ENCODE peak calls at places on chromosome X, in eight cellular contexts. One of them, this sample, is unnamed.

GRCh38 chrX:38192007-38192625 is 28.6 kb downstream of the SRPX start:
- DNase-seq in HepG2: no peak
- DNase-seq in HCT116: no peak
- DNase-seq in MM.1S: no peak
- DNase-seq in mammary epithelial cell: no peak
- DNase-seq in A549: peak
- DNase-seq in astrocyte: no peak
- DNase-seq in GM23338: peak
- DNase-seq in this sample: peak

GRCh38 chrX:55754861-55755294 is 37.3 kb downstream of the RRAGB start:
- DNase-seq in HCT116: no peak
- DNase-seq in astrocyte: no peak
- DNase-seq in HepG2: no peak
- DNase-seq in mammary epithelial cell: no peak
- DNase-seq in GM23338: no peak
- DNase-seq in MM.1S: peak
- DNase-seq in A549: no peak
- DNase-seq in this sample: no peak

GRCh38 chrX:72495041-72495440 is 77.6 kb downstream of the HDAC8 start:
- DNase-seq in MM.1S: no peak
- DNase-seq in astrocyte: no peak
- DNase-seq in A549: no peak
- DNase-seq in GM23338: no peak
- DNase-seq in HepG2: no peak
- DNase-seq in HCT116: no peak
- DNase-seq in mammary epithelial cell: no peak
- DNase-seq in this sample: no peak

GRCh38 chrX:117843749-117844148 is 272.9 kb downstream of the KLHL13 start:
- DNase-seq in HepG2: no peak
- DNase-seq in MM.1S: no peak
- DNase-seq in mammary epithelial cell: no peak
- DNase-seq in GM23338: no peak
- DNase-seq in A549: no peak
- DNase-seq in HCT116: no peak
- DNase-seq in astrocyte: no peak
- DNase-seq in this sample: no peak

GRCh38 chrX:104929324-104929723 is 291.2 kb downstream of the TEX13A start:
- DNase-seq in MM.1S: no peak
- DNase-seq in astrocyte: no peak
- DNase-seq in mammary epithelial cell: no peak
- DNase-seq in GM23338: no peak
- DNase-seq in HepG2: no peak
- DNase-seq in HCT116: no peak
- DNase-seq in A549: no peak
- DNase-seq in this sample: peak

GRCh38 chrX:94123062-94123461 is 449.1 kb downstream of the FAM133A start:
- DNase-seq in GM23338: no peak
- DNase-seq in HCT116: no peak
- DNase-seq in MM.1S: peak
- DNase-seq in astrocyte: no peak
- DNase-seq in HepG2: no peak
- DNase-seq in A549: no peak
- DNase-seq in mammary epithelial cell: peak
- DNase-seq in this sample: peak

GRCh38 chrX:74133156-74133796 is 170.7 kb upstream of the ZCCHC13 start:
- DNase-seq in A549: peak
- DNase-seq in MM.1S: peak
- DNase-seq in HepG2: peak
- DNase-seq in astrocyte: peak
- DNase-seq in GM23338: peak
- DNase-seq in mammary epithelial cell: peak
- DNase-seq in HCT116: peak
- DNase-seq in this sample: peak

GRCh38 chrX:38117485-38117884 is 103.2 kb downstream of the SRPX start:
- DNase-seq in GM23338: no peak
- DNase-seq in astrocyte: peak
- DNase-seq in mammary epithelial cell: peak
- DNase-seq in MM.1S: no peak
- DNase-seq in A549: no peak
- DNase-seq in HepG2: no peak
- DNase-seq in HCT116: no peak
- DNase-seq in this sample: no peak

GRCh38 chrX:55488268-55488558 is 1.4 kb downstream of the USP51 start:
- DNase-seq in A549: no peak
- DNase-seq in MM.1S: no peak
- DNase-seq in HepG2: no peak
- DNase-seq in HCT116: no peak
- DNase-seq in astrocyte: no peak
- DNase-seq in GM23338: peak
- DNase-seq in mammary epithelial cell: no peak
- DNase-seq in this sample: no peak

GRCh38 chrX:1102786-1103185 is 109.7 kb downstream of the CRLF2 start:
- DNase-seq in A549: no peak
- DNase-seq in HCT116: no peak
- DNase-seq in HepG2: no peak
- DNase-seq in mammary epithelial cell: no peak
- DNase-seq in GM23338: no peak
- DNase-seq in MM.1S: no peak
- DNase-seq in astrocyte: no peak
- DNase-seq in this sample: no peak

GRCh38 chrX:81241753-81242152 is 39.9 kb downstream of the SH3BGRL start:
- DNase-seq in MM.1S: no peak
- DNase-seq in mammary epithelial cell: peak
- DNase-seq in GM23338: no peak
- DNase-seq in astrocyte: no peak
- DNase-seq in A549: no peak
- DNase-seq in HepG2: no peak
- DNase-seq in HCT116: no peak
- DNase-seq in this sample: no peak

GRCh38 chrX:67652581-67652980 is 108.8 kb downstream of the AR start:
- DNase-seq in A549: no peak
- DNase-seq in HepG2: no peak
- DNase-seq in GM23338: no peak
- DNase-seq in HCT116: no peak
- DNase-seq in mammary epithelial cell: no peak
- DNase-seq in astrocyte: no peak
- DNase-seq in MM.1S: no peak
- DNase-seq in this sample: no peak

GRCh38 chrX:56790778-56791177 is 61.7 kb downstream of the NBDY start:
- DNase-seq in GM23338: no peak
- DNase-seq in MM.1S: no peak
- DNase-seq in HepG2: no peak
- DNase-seq in A549: no peak
- DNase-seq in HCT116: no peak
- DNase-seq in mammary epithelial cell: no peak
- DNase-seq in astrocyte: no peak
- DNase-seq in this sample: no peak

GRCh38 chrX:41670108-41670507 is 18.7 kb upstream of the GPR34 start:
- DNase-seq in astrocyte: no peak
- DNase-seq in HCT116: no peak
- DNase-seq in MM.1S: no peak
- DNase-seq in GM23338: no peak
- DNase-seq in HepG2: no peak
- DNase-seq in A549: no peak
- DNase-seq in mammary epithelial cell: no peak
- DNase-seq in this sample: no peak

GRCh38 chrX:418927-419729 is 32.4 kb upstream of the PPP2R3B start:
- DNase-seq in GM23338: no peak
- DNase-seq in A549: no peak
- DNase-seq in HepG2: no peak
- DNase-seq in astrocyte: no peak
- DNase-seq in mammary epithelial cell: no peak
- DNase-seq in HCT116: no peak
- DNase-seq in MM.1S: no peak
- DNase-seq in this sample: no peak

GRCh38 chrX:9033989-9034388 is at the start of gene FAM9B:
- DNase-seq in MM.1S: no peak
- DNase-seq in GM23338: no peak
- DNase-seq in HCT116: no peak
- DNase-seq in HepG2: no peak
- DNase-seq in A549: no peak
- DNase-seq in astrocyte: no peak
- DNase-seq in mammary epithelial cell: no peak
- DNase-seq in this sample: no peak

GRCh38 chrX:153981771-153982533 is 9.4 kb downstream of the TMEM187 start:
- DNase-seq in GM23338: no peak
- DNase-seq in mammary epithelial cell: no peak
- DNase-seq in HepG2: no peak
- DNase-seq in MM.1S: peak
- DNase-seq in astrocyte: no peak
- DNase-seq in HCT116: no peak
- DNase-seq in A549: no peak
- DNase-seq in this sample: no peak

GRCh38 chrX:39773150-39773549 is 324.6 kb downstream of the BCOR start:
- DNase-seq in A549: no peak
- DNase-seq in astrocyte: no peak
- DNase-seq in mammary epithelial cell: no peak
- DNase-seq in HCT116: no peak
- DNase-seq in HepG2: no peak
- DNase-seq in MM.1S: no peak
- DNase-seq in GM23338: no peak
- DNase-seq in this sample: no peak

GRCh38 chrX:39773923-39774803 is 323.6 kb downstream of the BCOR start:
- DNase-seq in A549: no peak
- DNase-seq in HepG2: no peak
- DNase-seq in mammary epithelial cell: no peak
- DNase-seq in astrocyte: peak
- DNase-seq in GM23338: no peak
- DNase-seq in MM.1S: no peak
- DNase-seq in HCT116: no peak
- DNase-seq in this sample: no peak

GRCh38 chrX:39772057-39772832 is 325.5 kb downstream of the BCOR start:
- DNase-seq in mammary epithelial cell: no peak
- DNase-seq in A549: no peak
- DNase-seq in astrocyte: peak
- DNase-seq in HCT116: no peak
- DNase-seq in GM23338: peak
- DNase-seq in HepG2: peak
- DNase-seq in MM.1S: peak
- DNase-seq in this sample: peak

GRCh38 chrX:39777623-39778025 is 320.1 kb downstream of the BCOR start:
- DNase-seq in HepG2: no peak
- DNase-seq in astrocyte: no peak
- DNase-seq in HCT116: no peak
- DNase-seq in mammary epithelial cell: no peak
- DNase-seq in MM.1S: peak
- DNase-seq in GM23338: no peak
- DNase-seq in A549: no peak
- DNase-seq in this sample: no peak

DNA sequence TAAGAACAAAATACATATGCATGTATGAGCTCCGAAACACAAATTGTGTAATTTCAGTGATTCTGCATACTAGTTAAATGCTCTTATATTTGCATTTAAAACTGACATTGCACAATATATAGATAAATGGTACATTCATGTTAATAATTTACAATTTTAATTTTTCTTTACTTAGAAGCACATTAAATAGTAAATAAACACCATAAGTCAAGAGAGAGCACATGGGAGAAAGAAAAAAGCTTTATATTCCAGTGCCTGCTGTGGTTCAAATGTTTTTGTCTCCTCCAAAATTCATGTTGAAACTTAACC is 323.0 kb downstream of the BCOR start:
- DNase-seq in MM.1S: no peak
- DNase-seq in astrocyte: no peak
- DNase-seq in HepG2: no peak
- DNase-seq in GM23338: no peak
- DNase-seq in mammary epithelial cell: no peak
- DNase-seq in A549: no peak
- DNase-seq in HCT116: no peak
- DNase-seq in this sample: no peak
- H3K4me2 ChIP-seq in MM.1S: no peak
- H3K4me2 ChIP-seq in astrocyte: no peak
- H3K4me2 ChIP-seq in HepG2: peak
- H3K4me2 ChIP-seq in GM23338: peak
- H3K4me2 ChIP-seq in mammary epithelial cell: no peak
- H3K4me2 ChIP-seq in A549: peak
- H3K4me2 ChIP-seq in HCT116: no peak
- H3K4me2 ChIP-seq in this sample: no peak

GRCh38 chrX:3345281-3346081 is 971 bp downstream of the MXRA5 start:
- DNase-seq in MM.1S: no peak
- DNase-seq in mammary epithelial cell: peak
- DNase-seq in GM23338: peak
- DNase-seq in HepG2: no peak
- DNase-seq in HCT116: no peak
- DNase-seq in A549: no peak
- DNase-seq in astrocyte: peak
- DNase-seq in this sample: no peak
- TF ChIP-seq CTCF in MM.1S: no peak
- TF ChIP-seq CTCF in mammary epithelial cell: no peak
- TF ChIP-seq CTCF in GM23338: no peak
- TF ChIP-seq CTCF in HepG2: no peak
- TF ChIP-seq CTCF in HCT116: no peak
- TF ChIP-seq CTCF in A549: no peak
- TF ChIP-seq CTCF in astrocyte: no peak
- TF ChIP-seq CTCF in this sample: no peak

DNA sequence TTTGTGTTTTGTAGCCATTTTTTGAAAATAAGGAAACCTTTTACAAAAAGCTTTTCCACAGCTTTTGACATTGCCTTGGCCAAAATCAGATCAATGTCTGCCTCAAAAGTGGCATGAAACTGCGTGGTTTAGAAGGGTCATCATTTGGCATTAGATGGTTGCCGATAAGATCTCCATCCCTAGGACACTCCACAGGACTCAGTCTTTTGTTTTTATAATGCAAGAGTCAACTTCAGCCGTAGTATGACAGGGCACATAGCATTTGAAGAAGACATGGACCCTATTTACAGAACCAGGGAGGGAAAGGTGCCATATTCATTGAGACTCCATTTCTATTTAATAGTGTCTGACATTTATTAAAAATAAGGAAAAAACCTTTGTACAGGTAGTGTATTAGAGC is 1.3 kb downstream of the RTL8A start:
- DNase-seq in mammary epithelial cell: no peak
- DNase-seq in astrocyte: no peak
- DNase-seq in A549: no peak
- DNase-seq in MM.1S: no peak
- DNase-seq in HCT116: no peak
- DNase-seq in GM23338: no peak
- DNase-seq in HepG2: no peak
- DNase-seq in this sample: no peak
- H3K4me3 ChIP-seq in mammary epithelial cell: peak
- H3K4me3 ChIP-seq in astrocyte: peak
- H3K4me3 ChIP-seq in A549: peak
- H3K4me3 ChIP-seq in MM.1S: no peak
- H3K4me3 ChIP-seq in HCT116: peak
- H3K4me3 ChIP-seq in GM23338: peak
- H3K4me3 ChIP-seq in HepG2: no peak
- H3K4me3 ChIP-seq in this sample: peak

GRCh38 chrX:91434351-91435168 is at the start of gene PABPC5:
- DNase-seq in GM23338: peak
- DNase-seq in A549: peak
- DNase-seq in MM.1S: no peak
- DNase-seq in HepG2: no peak
- DNase-seq in HCT116: no peak
- DNase-seq in mammary epithelial cell: peak
- DNase-seq in astrocyte: peak
- DNase-seq in this sample: peak

DNA sequence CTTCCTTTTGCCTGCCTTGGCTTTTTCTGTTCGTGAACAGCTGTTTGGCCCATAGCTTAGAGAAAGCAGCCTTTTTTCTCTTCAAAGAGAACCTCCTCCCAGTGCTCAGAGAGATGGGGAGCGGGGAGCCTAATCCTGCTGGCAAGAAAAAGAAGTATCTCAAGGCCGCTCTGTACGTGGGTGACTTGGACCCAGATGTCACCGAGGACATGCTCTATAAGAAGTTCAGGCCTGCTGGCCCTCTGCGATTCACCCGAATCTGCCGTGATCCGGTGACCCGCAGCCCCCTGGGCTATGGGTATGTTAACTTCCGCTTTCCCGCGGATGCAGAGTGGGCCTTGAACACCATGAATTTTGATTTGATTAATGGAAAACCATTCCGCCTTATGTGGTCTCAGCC is 826 bp downstream of the PABPC5 start:
- DNase-seq in GM23338: peak
- DNase-seq in mammary epithelial cell: no peak
- DNase-seq in HepG2: no peak
- DNase-seq in MM.1S: no peak
- DNase-seq in A549: no peak
- DNase-seq in astrocyte: no peak
- DNase-seq in HCT116: no peak
- DNase-seq in this sample: no peak
- H3K4me2 ChIP-seq in GM23338: peak
- H3K4me2 ChIP-seq in mammary epithelial cell: no peak
- H3K4me2 ChIP-seq in HepG2: no peak
- H3K4me2 ChIP-seq in MM.1S: no peak
- H3K4me2 ChIP-seq in A549: no peak
- H3K4me2 ChIP-seq in astrocyte: peak
- H3K4me2 ChIP-seq in HCT116: no peak
- H3K4me2 ChIP-seq in this sample: peak